ENCODE peak calls at places on chromosomes 5 and 9, in five cellular contexts. One of them, this sample, is unnamed.

GRCh38 chr9:97556721-97557605 is 55.5 kb downstream of the TMOD1 start:
- DNase-seq in ovary: peak
- DNase-seq in transverse colon: no peak
- DNase-seq in A549: no peak
- DNase-seq in CD8-positive, alpha-beta memory T cell: no peak
- DNase-seq in this sample: peak

GRCh38 chr5:168788107-168788506 is 208.9 kb upstream of the PANK3 start:
- DNase-seq in CD8-positive, alpha-beta memory T cell: no peak
- DNase-seq in ovary: no peak
- DNase-seq in transverse colon: no peak
- DNase-seq in A549: no peak
- DNase-seq in this sample: no peak

GRCh38 chr5:10789726-10790125 is 28.7 kb upstream of the DAP start:
- DNase-seq in ovary: no peak
- DNase-seq in CD8-positive, alpha-beta memory T cell: no peak
- DNase-seq in transverse colon: no peak
- DNase-seq in A549: no peak
- DNase-seq in this sample: no peak

GRCh38 chr5:101728933-101729332 is 567.2 kb downstream of the SLCO4C1 start:
- DNase-seq in CD8-positive, alpha-beta memory T cell: no peak
- DNase-seq in transverse colon: no peak
- DNase-seq in A549: peak
- DNase-seq in ovary: no peak
- DNase-seq in this sample: no peak

GRCh38 chr5:11324521-11325289 is 563.7 kb upstream of the DAP start:
- DNase-seq in ovary: peak
- DNase-seq in transverse colon: no peak
- DNase-seq in CD8-positive, alpha-beta memory T cell: no peak
- DNase-seq in A549: no peak
- DNase-seq in this sample: no peak

GRCh38 chr5:19987594-19988345 is at the start of gene CDH18:
- DNase-seq in ovary: peak
- DNase-seq in CD8-positive, alpha-beta memory T cell: no peak
- DNase-seq in A549: peak
- DNase-seq in transverse colon: no peak
- DNase-seq in this sample: no peak

GRCh38 chr5:26691486-26691885 is 346.9 kb downstream of the CDH9 start:
- DNase-seq in CD8-positive, alpha-beta memory T cell: no peak
- DNase-seq in A549: no peak
- DNase-seq in ovary: no peak
- DNase-seq in transverse colon: no peak
- DNase-seq in this sample: no peak

GRCh38 chr9:38649731-38650363 is 29.5 kb upstream of the ANKRD18A start:
- DNase-seq in A549: no peak
- DNase-seq in transverse colon: no peak
- DNase-seq in CD8-positive, alpha-beta memory T cell: no peak
- DNase-seq in ovary: no peak
- DNase-seq in this sample: no peak

GRCh38 chr5:80871541-80871961 is 88.6 kb upstream of the RASGRF2 start:
- DNase-seq in CD8-positive, alpha-beta memory T cell: no peak
- DNase-seq in A549: peak
- DNase-seq in transverse colon: no peak
- DNase-seq in ovary: no peak
- DNase-seq in this sample: no peak

GRCh38 chr5:115469904-115470516 is 74.6 kb downstream of the FEM1C start:
- DNase-seq in CD8-positive, alpha-beta memory T cell: no peak
- DNase-seq in transverse colon: no peak
- DNase-seq in A549: no peak
- DNase-seq in ovary: no peak
- DNase-seq in this sample: peak

GRCh38 chr5:107668933-107669542 is 1.7 kb downstream of the EFNA5 start:
- DNase-seq in A549: peak
- DNase-seq in ovary: no peak
- DNase-seq in CD8-positive, alpha-beta memory T cell: no peak
- DNase-seq in transverse colon: peak
- DNase-seq in this sample: peak

GRCh38 chr5:165139262-165139661 is 1633.8 kb downstream of the MAT2B start:
- DNase-seq in ovary: no peak
- DNase-seq in CD8-positive, alpha-beta memory T cell: no peak
- DNase-seq in transverse colon: no peak
- DNase-seq in A549: no peak
- DNase-seq in this sample: no peak

GRCh38 chr5:132057498-132058255 is 2.8 kb upstream of the IL3 start:
- DNase-seq in transverse colon: peak
- DNase-seq in A549: no peak
- DNase-seq in CD8-positive, alpha-beta memory T cell: no peak
- DNase-seq in ovary: no peak
- DNase-seq in this sample: no peak

GRCh38 chr9:138022756-138023393 is 145.3 kb downstream of the CACNA1B start:
- DNase-seq in transverse colon: no peak
- DNase-seq in ovary: peak
- DNase-seq in CD8-positive, alpha-beta memory T cell: no peak
- DNase-seq in A549: no peak
- DNase-seq in this sample: peak

GRCh38 chr5:144598451-144599068 is 427.9 kb downstream of the KCTD16 start:
- DNase-seq in CD8-positive, alpha-beta memory T cell: no peak
- DNase-seq in ovary: no peak
- DNase-seq in transverse colon: peak
- DNase-seq in A549: no peak
- DNase-seq in this sample: peak

GRCh38 chr9:115063058-115063850 is 54.7 kb downstream of the TNC start:
- DNase-seq in CD8-positive, alpha-beta memory T cell: no peak
- DNase-seq in transverse colon: no peak
- DNase-seq in ovary: no peak
- DNase-seq in A549: no peak
- DNase-seq in this sample: no peak

GRCh38 chr9:132888151-132888550 is 9.5 kb downstream of the SPACA9 start:
- DNase-seq in CD8-positive, alpha-beta memory T cell: no peak
- DNase-seq in A549: no peak
- DNase-seq in ovary: no peak
- DNase-seq in transverse colon: no peak
- DNase-seq in this sample: no peak

GRCh38 chr9:84325347-84325982 is 15.1 kb downstream of the SLC28A3 start:
- DNase-seq in A549: no peak
- DNase-seq in ovary: no peak
- DNase-seq in transverse colon: no peak
- DNase-seq in CD8-positive, alpha-beta memory T cell: no peak
- DNase-seq in this sample: no peak

GRCh38 chr9:93090091-93090655 is 5.8 kb upstream of the CARD19 start:
- DNase-seq in ovary: peak
- DNase-seq in transverse colon: no peak
- DNase-seq in CD8-positive, alpha-beta memory T cell: no peak
- DNase-seq in A549: no peak
- DNase-seq in this sample: peak

GRCh38 chr9:109507421-109507838 is 9.3 kb upstream of the PTPN3 start:
- DNase-seq in transverse colon: peak
- DNase-seq in A549: peak
- DNase-seq in CD8-positive, alpha-beta memory T cell: no peak
- DNase-seq in ovary: no peak
- DNase-seq in this sample: peak

GRCh38 chr9:3288686-3289085 is 237.1 kb downstream of the RFX3 start:
- DNase-seq in transverse colon: no peak
- DNase-seq in CD8-positive, alpha-beta memory T cell: no peak
- DNase-seq in A549: no peak
- DNase-seq in ovary: no peak
- DNase-seq in this sample: no peak

GRCh38 chr5:130050585-130050984 is 146.3 kb downstream of the CHSY3 start:
- DNase-seq in transverse colon: no peak
- DNase-seq in CD8-positive, alpha-beta memory T cell: no peak
- DNase-seq in ovary: no peak
- DNase-seq in A549: no peak
- DNase-seq in this sample: no peak

GRCh38 chr9:69153707-69154521 is 20.2 kb upstream of the TJP2 start:
- DNase-seq in transverse colon: no peak
- DNase-seq in ovary: no peak
- DNase-seq in A549: no peak
- DNase-seq in CD8-positive, alpha-beta memory T cell: no peak
- DNase-seq in this sample: peak

GRCh38 chr9:117672397-117672796 is 31.8 kb upstream of the TLR4 start:
- DNase-seq in A549: peak
- DNase-seq in transverse colon: no peak
- DNase-seq in ovary: no peak
- DNase-seq in CD8-positive, alpha-beta memory T cell: no peak
- DNase-seq in this sample: no peak

GRCh38 chr5:119342414-119342813 is 13.4 kb upstream of the TNFAIP8 start:
- DNase-seq in CD8-positive, alpha-beta memory T cell: no peak
- DNase-seq in A549: no peak
- DNase-seq in ovary: no peak
- DNase-seq in transverse colon: no peak
- DNase-seq in this sample: no peak

GRCh38 chr5:119343042-119343441 is 12.8 kb upstream of the TNFAIP8 start:
- DNase-seq in transverse colon: no peak
- DNase-seq in ovary: no peak
- DNase-seq in CD8-positive, alpha-beta memory T cell: no peak
- DNase-seq in A549: no peak
- DNase-seq in this sample: no peak

GRCh38 chr5:119339965-119340364 is 15.9 kb upstream of the TNFAIP8 start:
- DNase-seq in CD8-positive, alpha-beta memory T cell: no peak
- DNase-seq in transverse colon: no peak
- DNase-seq in A549: no peak
- DNase-seq in ovary: no peak
- DNase-seq in this sample: no peak

GRCh38 chr5:119340597-119341218 is 15.1 kb upstream of the TNFAIP8 start:
- DNase-seq in ovary: no peak
- DNase-seq in CD8-positive, alpha-beta memory T cell: peak
- DNase-seq in A549: no peak
- DNase-seq in transverse colon: peak
- DNase-seq in this sample: no peak

DNA sequence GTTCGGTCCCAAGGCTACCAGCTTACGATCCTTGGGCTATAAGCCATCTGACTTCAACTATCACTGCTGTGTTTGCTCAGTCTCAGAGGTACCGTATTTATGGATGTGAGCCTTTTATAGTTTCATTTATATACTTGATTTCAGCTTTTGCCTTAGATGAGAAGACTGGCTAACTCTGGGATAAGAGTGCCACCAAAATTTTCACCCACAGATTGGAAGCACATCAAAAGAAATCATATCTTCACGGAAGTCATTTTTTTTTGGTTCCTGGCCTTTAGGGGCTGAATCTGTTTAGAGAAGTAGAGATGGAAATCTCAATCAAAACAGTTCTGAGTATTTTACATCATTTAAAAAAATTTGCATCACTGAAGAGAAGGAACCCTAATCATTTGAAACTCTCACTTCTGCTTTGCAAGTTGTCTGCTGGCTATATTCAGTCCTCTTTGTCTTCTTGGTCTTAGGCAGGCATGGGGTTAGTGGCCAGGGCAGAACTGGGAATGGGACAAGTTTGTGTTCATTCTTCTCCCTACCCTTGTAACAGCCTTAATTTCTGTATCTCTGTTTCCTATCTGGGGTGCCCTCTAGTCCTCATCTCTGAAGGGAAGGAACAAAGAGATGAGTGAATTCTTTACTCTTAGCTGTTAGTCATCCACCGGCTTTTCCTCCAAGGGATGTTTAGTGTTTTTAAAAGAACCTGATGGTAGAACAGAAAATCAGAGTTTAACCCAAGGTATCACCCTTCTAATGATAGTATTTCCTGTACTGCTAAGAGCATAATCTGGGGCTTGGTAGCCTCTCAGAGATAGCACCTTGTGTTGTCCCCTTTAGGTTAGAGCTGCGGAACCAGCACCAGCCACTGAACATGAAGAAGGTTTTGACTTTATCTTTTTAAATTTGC is 14.1 kb upstream of the TNFAIP8 start:
- DNase-seq in ovary: no peak
- DNase-seq in CD8-positive, alpha-beta memory T cell: no peak
- DNase-seq in A549: no peak
- DNase-seq in transverse colon: no peak
- DNase-seq in this sample: no peak
- H3K4me3 ChIP-seq in ovary: no peak
- H3K4me3 ChIP-seq in CD8-positive, alpha-beta memory T cell: peak
- H3K4me3 ChIP-seq in A549: no peak
- H3K4me3 ChIP-seq in transverse colon: no peak
- H3K4me3 ChIP-seq in this sample: no peak

DNA sequence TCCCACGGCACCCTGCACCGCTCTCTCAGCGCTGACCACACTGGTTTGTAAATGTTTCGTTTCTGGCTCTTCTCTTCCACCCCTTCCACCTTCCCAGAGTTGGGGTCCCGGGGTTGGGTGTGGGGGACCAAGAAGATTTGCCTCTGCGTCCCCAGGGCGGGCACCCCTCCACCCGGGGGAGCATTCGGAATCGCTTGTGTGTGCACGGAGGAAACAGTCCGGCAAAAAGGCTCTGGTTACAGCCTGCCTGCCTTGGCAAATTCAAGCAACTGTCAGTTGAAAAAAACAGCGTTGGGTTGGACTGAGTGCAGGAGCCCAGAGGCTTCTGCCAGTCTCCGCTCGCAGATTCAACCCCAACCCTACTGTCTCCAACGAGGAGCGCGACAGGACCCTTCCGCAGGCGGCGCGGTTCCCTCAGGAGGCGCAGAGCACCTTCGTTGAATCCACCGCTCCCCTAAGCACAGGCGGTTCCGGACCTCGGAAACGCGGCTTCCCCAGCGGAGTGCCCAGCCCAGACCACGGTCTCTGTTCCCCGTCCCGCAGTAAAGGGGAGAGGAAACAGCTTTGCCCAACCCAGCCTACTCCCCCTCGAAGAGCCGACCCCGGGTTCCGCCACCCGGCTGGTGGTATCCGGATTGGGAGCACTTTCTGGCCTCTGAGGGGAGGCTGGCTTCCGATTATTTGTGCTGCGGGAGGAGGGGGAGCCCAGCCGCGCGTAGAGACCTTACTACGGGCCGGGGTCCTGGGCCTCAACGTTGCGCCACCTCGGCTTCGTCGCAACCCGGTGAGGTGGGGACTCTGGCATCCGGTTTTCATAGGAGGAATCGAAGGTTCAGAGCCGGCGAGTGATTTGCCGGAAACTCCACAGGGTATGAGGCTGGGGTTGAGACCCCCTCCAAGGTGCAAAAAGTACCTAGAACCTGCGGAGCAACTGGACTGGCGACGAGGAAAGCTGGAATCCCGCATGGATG is 9.6 kb downstream of the LHX6 start:
- DNase-seq in ovary: no peak
- DNase-seq in A549: no peak
- DNase-seq in transverse colon: no peak
- DNase-seq in CD8-positive, alpha-beta memory T cell: no peak
- DNase-seq in this sample: no peak
- H3K4me3 ChIP-seq in ovary: no peak
- H3K4me3 ChIP-seq in A549: no peak
- H3K4me3 ChIP-seq in transverse colon: no peak
- H3K4me3 ChIP-seq in CD8-positive, alpha-beta memory T cell: no peak
- H3K4me3 ChIP-seq in this sample: no peak

GRCh38 chr9:104923289-104923688 is 4.7 kb downstream of the ABCA1 start:
- DNase-seq in A549: no peak
- DNase-seq in ovary: no peak
- DNase-seq in transverse colon: no peak
- DNase-seq in CD8-positive, alpha-beta memory T cell: no peak
- DNase-seq in this sample: no peak
- H3K4me3 ChIP-seq in A549: no peak
- H3K4me3 ChIP-seq in ovary: no peak
- H3K4me3 ChIP-seq in transverse colon: no peak
- H3K4me3 ChIP-seq in CD8-positive, alpha-beta memory T cell: no peak
- H3K4me3 ChIP-seq in this sample: no peak

DNA sequence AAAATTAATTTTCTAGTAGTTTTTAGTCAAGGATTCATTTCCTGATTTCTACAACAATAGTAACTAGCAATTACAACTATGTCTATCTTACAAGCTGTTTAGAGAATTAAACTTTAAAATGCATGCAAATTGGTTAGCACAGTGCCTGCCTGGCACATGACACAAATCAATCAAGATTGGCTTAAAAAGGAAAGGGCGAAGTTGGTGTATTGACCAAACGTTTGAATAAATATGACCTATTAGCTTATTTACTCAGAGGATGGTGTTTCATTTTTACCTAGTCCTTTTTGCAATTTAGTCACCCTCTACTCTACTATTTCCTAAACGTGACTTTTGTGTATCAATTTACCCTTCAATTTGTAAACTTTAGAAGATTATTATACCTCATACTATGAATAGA is 83.5 kb downstream of the GDA start:
- DNase-seq in transverse colon: no peak
- DNase-seq in CD8-positive, alpha-beta memory T cell: no peak
- DNase-seq in ovary: no peak
- DNase-seq in A549: no peak
- DNase-seq in this sample: no peak
- H3K4me3 ChIP-seq in transverse colon: no peak
- H3K4me3 ChIP-seq in CD8-positive, alpha-beta memory T cell: no peak
- H3K4me3 ChIP-seq in ovary: no peak
- H3K4me3 ChIP-seq in A549: no peak
- H3K4me3 ChIP-seq in this sample: no peak

This sample was measured in thyroid gland.